ENCODE peak calls at places on chromosomes 5 and 9, in six cellular contexts. P is sigmoid colon, G is H1, U is SK-N-SH, T is prostate gland, O is SK-N-MC. N is an unnamed sample.

GRCh38 chr9:132903574-132904495 is 25.1 kb downstream of the SPACA9 start:
- DNase-seq in P (no peak), G (no peak), O (no peak), T (no peak), U (no peak), N (no peak)

GRCh38 chr5:148957591-148958202 is 105.2 kb downstream of the SH3TC2 start:
- DNase-seq in G (peak), T (no peak), U (peak), P (no peak), O (no peak), N (no peak)

GRCh38 chr5:5421149-5421960 is 1.1 kb upstream of the ICE1 start:
- DNase-seq in P (no peak), U (no peak), T (no peak), O (no peak), G (no peak), N (no peak)

GRCh38 chr5:149771216-149771973 is 41.3 kb downstream of the PPARGC1B start:
- DNase-seq in G (no peak), O (no peak), U (no peak), T (no peak), P (no peak), N (no peak)

GRCh38 chr5:3509290-3509689 is 86.3 kb upstream of the IRX1 start:
- DNase-seq in G (no peak), U (peak), T (no peak), P (no peak), O (no peak), N (no peak)

GRCh38 chr5:1785984-1786383 is 13.7 kb downstream of the MRPL36 start:
- DNase-seq in O (no peak), P (peak), G (no peak), T (no peak), U (no peak), N (no peak)

GRCh38 chr5:62596691-62597090 is 18.1 kb downstream of the LRRC70 start:
- DNase-seq in O (no peak), U (no peak), P (no peak), T (no peak), G (no peak), N (no peak)

GRCh38 chr9:122562134-122562760 is 9.3 kb downstream of the OR1N2 start:
- DNase-seq in T (no peak), U (no peak), G (no peak), P (no peak), O (no peak), N (no peak)

GRCh38 chr9:4538107-4538506 is 47.8 kb downstream of the SLC1A1 start:
- DNase-seq in O (no peak), T (no peak), U (no peak), P (no peak), G (no peak), N (no peak)

GRCh38 chr5:41835625-41836024 is 34.6 kb downstream of the OXCT1 start:
- DNase-seq in T (peak), O (no peak), P (peak), G (no peak), U (peak), N (no peak)

GRCh38 chr9:134965421-134965820 is 47.7 kb upstream of the FCN1 start:
- DNase-seq in G (no peak), T (no peak), O (no peak), U (no peak), P (peak), N (no peak)

GRCh38 chr5:95959964-95960801 is 1.5 kb downstream of the ELL2 start:
- DNase-seq in U (peak), O (no peak), P (peak), G (no peak), T (no peak), N (no peak)
- TF ChIP-seq POLR2AphosphoS5 in U (no peak), O (no peak), P (peak), G (no peak), T (no peak), N (no peak)

DNA sequence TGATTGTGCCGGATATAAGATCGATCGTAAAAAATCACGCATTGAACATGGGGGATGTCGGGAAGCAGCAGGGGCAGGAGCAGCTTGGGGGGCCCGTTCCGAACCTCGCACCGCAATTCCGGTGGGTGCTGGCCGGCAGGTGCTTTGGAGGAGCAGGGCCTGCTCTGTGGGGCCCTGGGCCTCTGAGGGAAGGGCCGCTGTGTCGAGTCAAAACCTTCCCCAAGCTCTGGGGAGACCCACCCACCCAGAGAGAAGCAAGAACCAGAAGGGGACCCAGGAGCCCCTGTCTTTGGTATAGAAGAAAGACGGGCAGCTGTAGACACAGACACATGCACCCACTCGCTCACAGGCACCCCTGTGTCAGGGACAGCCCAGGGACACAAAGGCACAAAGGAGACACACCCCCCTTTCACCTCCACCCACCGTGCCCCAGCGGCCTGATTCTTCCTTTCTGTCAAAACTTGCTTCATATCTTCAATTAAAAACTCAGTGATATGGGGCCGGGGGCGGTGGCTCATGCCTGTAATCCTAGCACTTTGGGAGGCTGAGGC is 49.4 kb upstream of the ZBTB43 start:
- DNase-seq in U (no peak), T (no peak), P (no peak), G (no peak), O (no peak), N (no peak)
- TF ChIP-seq POLR2AphosphoS5 in U (no peak), T (no peak), P (no peak), G (no peak), O (no peak), N (no peak)

DNA sequence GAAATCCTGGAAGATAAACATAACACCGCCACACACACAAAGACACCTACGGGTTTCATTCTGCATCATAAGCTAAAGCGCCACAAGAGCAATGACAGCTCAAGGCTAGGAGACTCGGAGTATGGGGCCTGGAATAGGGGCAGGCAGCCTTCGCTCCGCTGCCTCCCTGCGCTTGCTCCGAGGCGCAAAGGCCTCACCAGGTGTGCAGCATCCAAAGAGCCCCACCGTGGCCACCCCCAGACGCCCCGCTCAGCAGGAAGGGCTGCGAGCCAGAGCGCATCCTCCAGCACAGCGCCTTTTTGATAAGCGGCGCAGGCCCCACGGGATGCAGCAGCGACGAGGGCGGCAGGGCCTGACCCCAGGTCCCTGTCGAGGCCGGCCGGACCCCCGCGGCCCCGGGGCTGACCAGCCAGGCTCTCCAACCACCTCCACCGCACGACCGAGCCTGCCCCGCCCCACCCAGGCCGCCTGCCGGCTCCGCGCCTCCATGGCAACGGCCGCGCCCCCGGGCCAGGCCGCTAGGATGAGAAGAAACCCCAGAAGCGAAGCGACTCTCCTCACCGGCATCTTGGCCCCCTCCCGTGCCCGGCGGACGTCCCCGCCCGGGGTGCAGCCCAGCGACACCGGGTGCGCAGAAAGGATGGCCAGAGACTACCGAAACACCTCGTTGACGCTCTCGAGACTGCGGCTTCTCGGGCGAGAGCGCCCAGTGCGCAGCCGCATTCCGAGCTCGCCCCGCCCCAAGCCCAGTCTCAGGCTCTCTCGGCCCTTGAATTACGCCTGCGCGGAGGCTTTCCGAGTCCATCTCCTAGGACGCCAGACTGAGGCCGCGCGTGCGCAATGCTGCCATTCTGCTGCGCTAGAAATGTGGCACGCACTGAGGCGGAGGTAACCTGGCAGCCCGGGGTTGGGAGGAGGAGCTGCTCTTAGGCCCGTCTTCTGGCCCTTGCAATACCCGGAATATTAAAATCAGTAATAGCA is at the start of gene KIF3A:
- DNase-seq in U (peak), T (peak), G (peak), P (peak), O (peak), N (peak)
- TF ChIP-seq POLR2AphosphoS5 in U (peak), T (peak), G (peak), P (peak), O (peak), N (no peak)

DNA sequence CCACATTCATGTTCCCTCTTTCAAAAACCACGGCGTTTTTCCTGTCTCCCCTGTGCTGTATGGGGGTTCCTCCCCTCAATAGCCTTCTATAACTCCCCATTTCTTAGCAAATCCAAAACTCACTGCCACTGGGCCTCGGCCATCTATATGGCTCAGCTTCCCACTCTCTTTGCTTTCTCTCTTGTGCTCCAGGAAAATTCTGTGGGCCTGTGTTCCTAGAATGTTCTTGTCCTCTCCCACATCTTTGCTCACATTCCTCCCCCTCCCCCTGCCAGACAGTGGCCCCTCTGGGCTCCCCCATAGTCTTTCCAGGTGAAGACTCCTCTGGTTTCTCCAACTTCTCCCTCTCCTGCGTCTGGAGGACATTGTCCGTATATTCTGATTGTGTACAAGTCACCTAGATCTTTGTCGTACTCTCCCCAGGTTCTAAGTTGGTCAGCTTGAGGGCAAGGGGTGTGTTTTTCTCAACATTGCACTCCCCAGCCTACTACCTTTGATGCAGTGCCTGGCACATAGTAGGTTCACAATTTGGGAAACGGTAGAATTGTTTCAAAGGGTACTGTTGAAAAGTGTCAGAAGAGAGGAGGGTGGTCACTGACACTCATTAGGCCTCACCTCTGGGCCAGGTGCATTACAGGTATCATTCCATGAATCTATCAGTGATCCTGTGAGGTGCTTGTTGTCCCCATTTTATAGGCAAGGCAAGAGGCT is 3.7 kb upstream of the DUSP1 start:
- DNase-seq in O (no peak), G (no peak), T (no peak), P (no peak), U (no peak), N (no peak)
- TF ChIP-seq POLR2AphosphoS5 in O (no peak), G (no peak), T (no peak), P (no peak), U (no peak), N (no peak)